ENCODE peak calls at places on chromosomes 13 and 19, in seven cellular contexts. M, S, T, J, O, F and R are unnamed samples. For H3K27me3, the result is how much of the 10 kb centered on the place peaks cover.

GRCh38 chr13:29500426-29500825 is 95.1 kb downstream of the SLC7A1 start:
- DNase-seq in M (no peak), J (no peak), S (no peak), O (no peak), T (no peak), F (no peak), R (peak)

GRCh38 chr19:47379398-47379938 is 30.4 kb downstream of the DHX34 start:
- DNase-seq in F (no peak), T (no peak), J (no peak), O (no peak), S (no peak), M (no peak), R (peak)

GRCh38 chr19:37074819-37075362 is 3.3 kb upstream of the ZNF420 start:
- DNase-seq in T (no peak), M (no peak), F (no peak), O (no peak), J (no peak), S (no peak), R (no peak)

GRCh38 chr13:110445722-110446569 is 115.6 kb downstream of the RAB20 start:
- DNase-seq in F (no peak), J (no peak), S (peak), T (no peak), M (no peak), O (no peak), R (no peak)

GRCh38 chr19:15544283-15544682 is 36.0 kb downstream of the CYP4F22 start:
- DNase-seq in M (no peak), F (no peak), O (no peak), J (no peak), S (no peak), T (no peak), R (no peak)

GRCh38 chr13:46172531-46172991 is 9.4 kb downstream of the LCP1 start:
- DNase-seq in M (no peak), J (no peak), S (no peak), F (no peak), T (peak), O (no peak), R (peak)

GRCh38 chr13:75666646-75667351 is 30.7 kb downstream of the LMO7 start:
- DNase-seq in T (peak), S (peak), O (no peak), J (no peak), F (no peak), M (no peak), R (no peak)

GRCh38 chr19:6616011-6616410 is 25.1 kb upstream of the CD70 start:
- DNase-seq in O (no peak), F (no peak), J (no peak), S (no peak), T (peak), M (no peak), R (no peak)

GRCh38 chr13:43237616-43238015 is 214.2 kb downstream of the DNAJC15 start:
- DNase-seq in F (no peak), O (no peak), S (peak), T (no peak), J (no peak), M (no peak), R (no peak)

GRCh38 chr13:74132768-74133656 is 1.2 kb downstream of the KLF12 start:
- DNase-seq in O (peak), T (no peak), F (peak), J (peak), S (peak), M (no peak), R (peak)

DNA sequence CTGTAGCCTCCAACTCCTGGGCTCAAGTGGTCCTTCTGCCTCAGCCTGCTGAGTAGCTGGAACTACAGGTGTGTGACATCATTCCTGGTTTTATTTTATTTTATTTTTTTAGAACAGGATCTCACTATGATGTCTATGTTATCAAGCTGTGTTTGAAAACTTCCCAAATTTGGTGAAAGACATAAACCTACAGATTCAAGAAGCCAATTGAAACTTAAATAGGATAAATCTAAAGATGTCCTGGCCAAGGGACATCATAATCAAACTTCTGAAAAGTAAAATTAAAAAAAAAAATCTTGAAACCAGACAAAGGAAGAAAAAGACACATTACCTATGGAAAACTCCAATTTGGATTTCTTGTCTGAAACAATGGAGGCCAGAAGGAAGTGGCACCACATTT is 23.1 kb upstream of the PDX1 start:
- DNase-seq in T (no peak), M (no peak), O (no peak), S (no peak), F (no peak), J (no peak), R (no peak)
- H3K27me3 ChIP-seq in T (under half), M (under half), O (half or more), S (under half), F (half or more), J (under half), R (under half)

DNA sequence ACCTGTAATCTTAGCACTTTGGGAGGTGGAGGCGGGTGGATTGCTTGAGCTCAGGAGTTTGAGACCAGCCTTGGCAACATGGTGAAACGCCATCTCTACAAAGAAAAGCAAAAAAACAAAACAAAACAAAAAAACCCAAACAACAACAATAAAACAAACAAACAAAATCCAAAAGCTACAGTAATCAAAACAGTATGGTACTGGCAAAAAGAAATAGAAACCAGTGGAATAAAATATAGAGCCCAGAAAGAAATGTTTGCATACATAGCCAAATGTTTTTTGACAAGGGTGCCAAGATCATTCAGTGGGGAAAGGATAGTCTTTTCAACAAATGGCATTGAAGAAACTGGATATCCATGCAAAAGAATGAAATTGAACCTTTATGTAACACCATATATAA is 11.5 kb downstream of the CEACAM1 start:
- DNase-seq in T (no peak), S (no peak), M (no peak), F (no peak), O (no peak), J (no peak), R (no peak)
- H3K27me3 ChIP-seq in T (under half), S (under half), M (under half), F (under half), O (under half), J (under half), R (under half)

GRCh38 chr19:58035863-58036262 is 2.0 kb downstream of the ZSCAN1 start:
- DNase-seq in M (no peak), T (no peak), J (no peak), S (no peak), O (no peak), F (no peak), R (no peak)
- H3K27me3 ChIP-seq in M (under half), T (under half), J (under half), S (under half), O (under half), F (under half), R (under half)

GRCh38 chr13:25069911-25070310 is 26.0 kb upstream of the PABPC3 start:
- DNase-seq in S (no peak), F (no peak), J (no peak), T (no peak), O (no peak), M (no peak), R (no peak)

GRCh38 chr13:25065974-25066770 is 29.8 kb upstream of the PABPC3 start:
- DNase-seq in T (no peak), O (no peak), S (no peak), F (no peak), M (no peak), J (no peak), R (peak)

GRCh38 chr13:25069236-25069635 is 26.7 kb upstream of the PABPC3 start:
- DNase-seq in M (no peak), F (no peak), J (no peak), S (no peak), O (no peak), T (no peak), R (no peak)

GRCh38 chr13:25067054-25067453 is 28.9 kb upstream of the PABPC3 start:
- DNase-seq in M (no peak), S (no peak), O (no peak), T (no peak), F (no peak), J (no peak), R (no peak)

DNA sequence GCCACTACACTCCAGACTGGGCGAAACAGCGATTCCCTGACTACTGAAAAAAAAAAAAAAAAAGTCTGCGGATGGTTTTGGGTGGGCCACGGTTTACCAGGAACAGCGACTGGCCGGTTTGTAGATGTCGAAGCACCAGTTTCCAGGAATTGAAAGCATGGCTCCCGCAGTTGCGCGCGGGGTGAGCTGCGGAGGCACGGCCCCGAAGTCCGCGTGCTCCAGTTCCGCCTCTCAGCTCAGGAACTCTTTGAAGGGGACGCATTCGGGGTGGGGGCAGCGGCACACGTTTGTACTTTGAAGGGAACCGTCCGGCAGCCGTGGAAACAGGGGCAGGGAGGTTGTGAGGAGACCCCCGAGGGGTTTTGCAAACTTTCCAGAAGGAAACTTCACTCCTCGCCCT is 27.1 kb upstream of the PABPC3 start:
- DNase-seq in F (no peak), O (no peak), J (no peak), S (no peak), M (no peak), T (no peak), R (no peak)
- H3K27me3 ChIP-seq in F (under half), O (under half), J (under half), S (under half), M (under half), T (under half), R (under half)

GRCh38 chr13:77952276-77952675 is 33.6 kb upstream of the EDNRB start:
- DNase-seq in F (no peak), M (no peak), T (no peak), J (no peak), O (no peak), S (no peak), R (no peak)
- H3K27me3 ChIP-seq in F (under half), M (under half), T (under half), J (under half), O (under half), S (under half), R (under half)